ENCODE peak calls at places on chromosomes 1 and 21, in seven cellular contexts. G, H, O, A, R, K and Z are unnamed samples.

GRCh38 chr1:45512641-45513054 is 9.0 kb downstream of the PRDX1 start:
- DNase-seq in G (peak), H (peak), O (peak), A (peak), R (peak), K (peak), Z (peak)

GRCh38 chr1:215669806-215670485 is 102.8 kb downstream of the KCTD3 start:
- DNase-seq in G (no peak), H (no peak), O (no peak), A (no peak), R (no peak), K (no peak), Z (no peak)

GRCh38 chr1:30372792-30373433 is 350.5 kb downstream of the MATN1 start:
- DNase-seq in G (no peak), H (no peak), O (no peak), A (no peak), R (no peak), K (no peak), Z (no peak)

GRCh38 chr1:192967211-192967877 is 91.8 kb downstream of the UCHL5 start:
- DNase-seq in G (no peak), H (no peak), O (no peak), A (no peak), R (no peak), K (no peak), Z (no peak)

GRCh38 chr21:45603481-45603880 is 40.0 kb upstream of the PCBP3 start:
- DNase-seq in G (no peak), H (no peak), O (no peak), A (no peak), R (no peak), K (no peak), Z (no peak)

GRCh38 chr1:40786171-40786994 is 2.8 kb downstream of the KCNQ4 start:
- DNase-seq in G (no peak), H (no peak), O (no peak), A (no peak), R (no peak), K (no peak), Z (no peak)

GRCh38 chr1:31460027-31460426 is 47.0 kb downstream of the SERINC2 start:
- DNase-seq in G (no peak), H (no peak), O (no peak), A (no peak), R (no peak), K (peak), Z (peak)

GRCh38 chr1:1923681-1924000 is 4.6 kb upstream of the TMEM52 start:
- DNase-seq in G (no peak), H (peak), O (no peak), A (no peak), R (no peak), K (no peak), Z (no peak)

GRCh38 chr1:212514056-212514614 is 81.4 kb downstream of the NENF start:
- DNase-seq in G (no peak), H (peak), O (no peak), A (peak), R (no peak), K (peak), Z (peak)

GRCh38 chr1:6466023-6466422 is at the start of gene TNFRSF25:
- DNase-seq in G (no peak), H (no peak), O (no peak), A (no peak), R (no peak), K (no peak), Z (no peak)

GRCh38 chr1:152227310-152227928 is 3.4 kb upstream of the HRNR start:
- DNase-seq in G (no peak), H (no peak), O (no peak), A (no peak), R (no peak), K (peak), Z (no peak)

GRCh38 chr1:226549937-226550670 is 1.5 kb downstream of the STUM start:
- DNase-seq in G (peak), H (peak), O (no peak), A (no peak), R (no peak), K (no peak), Z (peak)

GRCh38 chr1:172356620-172357019 is 63.9 kb upstream of the C1orf105 start:
- DNase-seq in G (no peak), H (no peak), O (no peak), A (peak), R (no peak), K (peak), Z (peak)

GRCh38 chr1:225849905-225850304 is 32.3 kb downstream of the TMEM63A start:
- DNase-seq in G (no peak), H (no peak), O (no peak), A (no peak), R (no peak), K (no peak), Z (no peak)

GRCh38 chr21:42663860-42664535 is 10.6 kb downstream of the PDE9A start:
- DNase-seq in G (no peak), H (no peak), O (no peak), A (no peak), R (no peak), K (no peak), Z (no peak)

GRCh38 chr1:2624735-2625300 is 8.0 kb downstream of the MMEL1 start:
- DNase-seq in G (no peak), H (no peak), O (no peak), A (no peak), R (no peak), K (no peak), Z (no peak)

GRCh38 chr21:42336065-42336464 is 14.7 kb downstream of the TFF2 start:
- DNase-seq in G (no peak), H (no peak), O (no peak), A (peak), R (no peak), K (peak), Z (peak)

GRCh38 chr1:67162954-67163353 is 3.3 kb upstream of the IL23R start:
- DNase-seq in G (no peak), H (no peak), O (peak), A (peak), R (no peak), K (peak), Z (peak)

GRCh38 chr1:165645654-165646366 is 14.8 kb downstream of the MGST3 start:
- DNase-seq in G (peak), H (peak), O (no peak), A (no peak), R (no peak), K (no peak), Z (no peak)

GRCh38 chr1:237814319-237814924 is 76.3 kb downstream of the ZP4 start:
- DNase-seq in G (no peak), H (no peak), O (no peak), A (no peak), R (no peak), K (peak), Z (peak)

GRCh38 chr1:214747050-214747615 is 144.1 kb downstream of the CENPF start:
- DNase-seq in G (no peak), H (no peak), O (no peak), A (no peak), R (no peak), K (peak), Z (no peak)

GRCh38 chr1:225998560-225999226 is 450 bp downstream of the SDE2 start:
- DNase-seq in G (no peak), H (no peak), O (no peak), A (peak), R (no peak), K (peak), Z (peak)

GRCh38 chr1:150622219-150622975 is 7.0 kb downstream of the ENSA start:
- DNase-seq in G (peak), H (no peak), O (no peak), A (no peak), R (no peak), K (peak), Z (no peak)

GRCh38 chr21:36716387-36716786 is 17.5 kb downstream of the SIM2 start:
- DNase-seq in G (no peak), H (no peak), O (no peak), A (no peak), R (no peak), K (no peak), Z (no peak)

GRCh38 chr1:182617734-182618288 is 13.6 kb upstream of the RGS16 start:
- DNase-seq in G (no peak), H (no peak), O (no peak), A (peak), R (no peak), K (no peak), Z (peak)

GRCh38 chr1:39051956-39052355 is 25.8 kb downstream of the NDUFS5 start:
- DNase-seq in G (no peak), H (no peak), O (no peak), A (no peak), R (no peak), K (no peak), Z (no peak)

GRCh38 chr21:38819719-38820147 is 14.0 kb downstream of the ETS2 start:
- DNase-seq in G (no peak), H (no peak), O (no peak), A (peak), R (no peak), K (peak), Z (peak)

GRCh38 chr1:41783189-41783639 is 135.5 kb downstream of the HIVEP3 start:
- DNase-seq in G (peak), H (no peak), O (no peak), A (peak), R (peak), K (peak), Z (peak)

GRCh38 chr21:39972471-39972870 is 105.2 kb downstream of the PCP4 start:
- DNase-seq in G (no peak), H (no peak), O (no peak), A (no peak), R (no peak), K (no peak), Z (no peak)

GRCh38 chr1:170692866-170693575 is 29.1 kb downstream of the PRRX1 start:
- DNase-seq in G (no peak), H (no peak), O (no peak), A (peak), R (no peak), K (peak), Z (peak)

GRCh38 chr1:246728311-246728710 is 4.1 kb downstream of the SCCPDH start:
- DNase-seq in G (no peak), H (no peak), O (no peak), A (peak), R (no peak), K (peak), Z (peak)

GRCh38 chr1:20426371-20426770 is 59.6 kb downstream of the CAMK2N1 start:
- DNase-seq in G (no peak), H (no peak), O (peak), A (no peak), R (no peak), K (no peak), Z (no peak)

GRCh38 chr1:179805291-179806195 is 62.5 kb downstream of the FAM163A start:
- DNase-seq in G (no peak), H (no peak), O (no peak), A (no peak), R (no peak), K (peak), Z (no peak)

GRCh38 chr1:65791396-65791795 is 1.3 kb upstream of the PDE4B start:
- DNase-seq in G (no peak), H (no peak), O (no peak), A (no peak), R (no peak), K (peak), Z (peak)

GRCh38 chr1:222634180-222635013 is 16.5 kb downstream of the MIA3 start:
- DNase-seq in G (no peak), H (peak), O (peak), A (peak), R (peak), K (peak), Z (peak)

GRCh38 chr1:152182431-152182830 is 23.4 kb upstream of the RPTN start:
- DNase-seq in G (no peak), H (no peak), O (no peak), A (peak), R (peak), K (peak), Z (no peak)

GRCh38 chr1:53090227-53091147 is 28.5 kb downstream of the PODN start:
- DNase-seq in G (peak), H (no peak), O (no peak), A (no peak), R (no peak), K (no peak), Z (no peak)

GRCh38 chr21:14773777-14774345 is 227.7 kb upstream of the SAMSN1 start:
- DNase-seq in G (no peak), H (peak), O (no peak), A (peak), R (peak), K (peak), Z (peak)

GRCh38 chr1:162703708-162704107 is 71.4 kb downstream of the DDR2 start:
- DNase-seq in G (peak), H (no peak), O (no peak), A (no peak), R (no peak), K (no peak), Z (no peak)

GRCh38 chr1:45134468-45134873 is 71.9 kb downstream of the ZSWIM5 start:
- DNase-seq in G (no peak), H (no peak), O (no peak), A (no peak), R (no peak), K (no peak), Z (no peak)